ENCODE peak calls at places on chromosomes 2 and 18, in five cellular contexts. One of them, this sample, is unnamed.

GRCh38 chr2:197308635-197309368 is 1.8 kb downstream of the ANKRD44 start:
- DNase-seq in cardiac muscle cell: no peak
- DNase-seq in osteocyte: no peak
- DNase-seq in glutamatergic neuron: no peak
- DNase-seq in astrocyte of the spinal cord: no peak
- DNase-seq in this sample: no peak

GRCh38 chr2:12262681-12263436 is 453.9 kb upstream of the TRIB2 start:
- DNase-seq in cardiac muscle cell: peak; percentile 69
- DNase-seq in osteocyte: no peak
- DNase-seq in glutamatergic neuron: no peak
- DNase-seq in astrocyte of the spinal cord: peak; percentile 52
- DNase-seq in this sample: no peak

GRCh38 chr18:686339-687111 is 25.9 kb downstream of the ENOSF1 start:
- DNase-seq in cardiac muscle cell: peak; percentile 41
- DNase-seq in osteocyte: no peak
- DNase-seq in glutamatergic neuron: peak; percentile 28
- DNase-seq in astrocyte of the spinal cord: no peak
- DNase-seq in this sample: no peak

GRCh38 chr2:229920011-229920781 is 1.6 kb downstream of the TRIP12 start:
- DNase-seq in cardiac muscle cell: no peak
- DNase-seq in osteocyte: peak; percentile 62
- DNase-seq in glutamatergic neuron: no peak
- DNase-seq in astrocyte of the spinal cord: peak; percentile 37
- DNase-seq in this sample: no peak

GRCh38 chr2:171046056-171046560 is 114.6 kb downstream of the TLK1 start:
- DNase-seq in cardiac muscle cell: no peak
- DNase-seq in osteocyte: no peak
- DNase-seq in glutamatergic neuron: no peak
- DNase-seq in astrocyte of the spinal cord: peak; percentile 7
- DNase-seq in this sample: no peak

GRCh38 chr2:202377308-202377736 is 1.2 kb downstream of the BMPR2 start:
- DNase-seq in cardiac muscle cell: peak; percentile 41
- DNase-seq in osteocyte: peak; percentile 85
- DNase-seq in glutamatergic neuron: peak; percentile 61
- DNase-seq in astrocyte of the spinal cord: no peak
- DNase-seq in this sample: no peak

GRCh38 chr18:26014462-26014861 is 76.0 kb downstream of the SS18 start:
- DNase-seq in cardiac muscle cell: no peak
- DNase-seq in osteocyte: no peak
- DNase-seq in glutamatergic neuron: no peak
- DNase-seq in astrocyte of the spinal cord: no peak
- DNase-seq in this sample: no peak

GRCh38 chr2:127877626-127878025 is 8.1 kb downstream of the AMMECR1L start:
- DNase-seq in cardiac muscle cell: no peak
- DNase-seq in osteocyte: no peak
- DNase-seq in glutamatergic neuron: no peak
- DNase-seq in astrocyte of the spinal cord: no peak
- DNase-seq in this sample: no peak

GRCh38 chr2:151549191-151549590 is 139.5 kb downstream of the RIF1 start:
- DNase-seq in cardiac muscle cell: no peak
- DNase-seq in osteocyte: no peak
- DNase-seq in glutamatergic neuron: no peak
- DNase-seq in astrocyte of the spinal cord: no peak
- DNase-seq in this sample: no peak

GRCh38 chr2:72515696-72516095 is 310.1 kb downstream of the EXOC6B start:
- DNase-seq in cardiac muscle cell: peak; percentile 12
- DNase-seq in osteocyte: no peak
- DNase-seq in glutamatergic neuron: no peak
- DNase-seq in astrocyte of the spinal cord: peak; percentile 14
- DNase-seq in this sample: no peak

GRCh38 chr2:197934926-197935274 is 130.5 kb downstream of the PLCL1 start:
- DNase-seq in cardiac muscle cell: no peak
- DNase-seq in osteocyte: no peak
- DNase-seq in glutamatergic neuron: no peak
- DNase-seq in astrocyte of the spinal cord: no peak
- DNase-seq in this sample: no peak

GRCh38 chr18:59800897-59801296 is 98.9 kb upstream of the PMAIP1 start:
- DNase-seq in cardiac muscle cell: no peak
- DNase-seq in osteocyte: no peak
- DNase-seq in glutamatergic neuron: no peak
- DNase-seq in astrocyte of the spinal cord: no peak
- DNase-seq in this sample: no peak

GRCh38 chr2:29075894-29076700 is 1.8 kb upstream of the PCARE start:
- DNase-seq in cardiac muscle cell: peak; percentile 14
- DNase-seq in osteocyte: peak; percentile 68
- DNase-seq in glutamatergic neuron: no peak
- DNase-seq in astrocyte of the spinal cord: no peak
- DNase-seq in this sample: no peak

GRCh38 chr18:27649621-27650020 is 464.5 kb upstream of the CHST9 start:
- DNase-seq in cardiac muscle cell: no peak
- DNase-seq in osteocyte: no peak
- DNase-seq in glutamatergic neuron: no peak
- DNase-seq in astrocyte of the spinal cord: no peak
- DNase-seq in this sample: no peak

GRCh38 chr2:38376346-38376682 is 759 bp downstream of the ATL2 start:
- DNase-seq in cardiac muscle cell: peak; percentile 70
- DNase-seq in osteocyte: peak; percentile 88
- DNase-seq in glutamatergic neuron: no peak
- DNase-seq in astrocyte of the spinal cord: peak; percentile 64
- DNase-seq in this sample: no peak

GRCh38 chr2:164388511-164388910 is 232.8 kb downstream of the GRB14 start:
- DNase-seq in cardiac muscle cell: peak; percentile 25
- DNase-seq in osteocyte: no peak
- DNase-seq in glutamatergic neuron: no peak
- DNase-seq in astrocyte of the spinal cord: peak; percentile 85
- DNase-seq in this sample: no peak

GRCh38 chr2:119208791-119209203 is 14.8 kb upstream of the STEAP3 start:
- DNase-seq in cardiac muscle cell: no peak
- DNase-seq in osteocyte: no peak
- DNase-seq in glutamatergic neuron: no peak
- DNase-seq in astrocyte of the spinal cord: peak; percentile 25
- DNase-seq in this sample: no peak

GRCh38 chr2:15630121-15630957 is 38.7 kb downstream of the DDX1 start:
- DNase-seq in cardiac muscle cell: no peak
- DNase-seq in osteocyte: no peak
- DNase-seq in glutamatergic neuron: no peak
- DNase-seq in astrocyte of the spinal cord: no peak
- DNase-seq in this sample: no peak

GRCh38 chr18:5894613-5895299 is 566 bp downstream of the TMEM200C start:
- DNase-seq in cardiac muscle cell: no peak
- DNase-seq in osteocyte: no peak
- DNase-seq in glutamatergic neuron: peak; percentile 60
- DNase-seq in astrocyte of the spinal cord: no peak
- DNase-seq in this sample: no peak

GRCh38 chr2:170468557-170468956 is 246.6 kb upstream of the SP5 start:
- DNase-seq in cardiac muscle cell: no peak
- DNase-seq in osteocyte: no peak
- DNase-seq in glutamatergic neuron: no peak
- DNase-seq in astrocyte of the spinal cord: no peak
- DNase-seq in this sample: no peak

GRCh38 chr2:96097951-96098823 is 18.2 kb downstream of the ADRA2B start:
- DNase-seq in cardiac muscle cell: no peak
- DNase-seq in osteocyte: peak; percentile 70
- DNase-seq in glutamatergic neuron: no peak
- DNase-seq in astrocyte of the spinal cord: no peak
- DNase-seq in this sample: peak; percentile 24

GRCh38 chr2:10390369-10390801 is 57.7 kb downstream of the ODC1 start:
- DNase-seq in cardiac muscle cell: no peak
- DNase-seq in osteocyte: no peak
- DNase-seq in glutamatergic neuron: no peak
- DNase-seq in astrocyte of the spinal cord: no peak
- DNase-seq in this sample: peak; percentile 79

GRCh38 chr2:160670618-160671017 is 177.0 kb upstream of the RBMS1 start:
- DNase-seq in cardiac muscle cell: no peak
- DNase-seq in osteocyte: no peak
- DNase-seq in glutamatergic neuron: no peak
- DNase-seq in astrocyte of the spinal cord: no peak
- DNase-seq in this sample: no peak

GRCh38 chr2:113245276-113245711 is 33.4 kb downstream of the PAX8 start:
- DNase-seq in cardiac muscle cell: no peak
- DNase-seq in osteocyte: no peak
- DNase-seq in glutamatergic neuron: no peak
- DNase-seq in astrocyte of the spinal cord: no peak
- DNase-seq in this sample: no peak

GRCh38 chr2:12884713-12885282 is 168.1 kb downstream of the TRIB2 start:
- DNase-seq in cardiac muscle cell: peak; percentile 75
- DNase-seq in osteocyte: no peak
- DNase-seq in glutamatergic neuron: no peak
- DNase-seq in astrocyte of the spinal cord: peak; percentile 67
- DNase-seq in this sample: no peak

GRCh38 chr2:229855116-229855515 is 66.7 kb downstream of the TRIP12 start:
- DNase-seq in cardiac muscle cell: no peak
- DNase-seq in osteocyte: no peak
- DNase-seq in glutamatergic neuron: no peak
- DNase-seq in astrocyte of the spinal cord: no peak
- DNase-seq in this sample: no peak

GRCh38 chr2:23625726-23626125 is 240.7 kb downstream of the KLHL29 start:
- DNase-seq in cardiac muscle cell: no peak
- DNase-seq in osteocyte: no peak
- DNase-seq in glutamatergic neuron: no peak
- DNase-seq in astrocyte of the spinal cord: no peak
- DNase-seq in this sample: no peak

GRCh38 chr2:181364492-181365175 is 92.6 kb upstream of the ITGA4 start:
- DNase-seq in cardiac muscle cell: peak; percentile 93
- DNase-seq in osteocyte: no peak
- DNase-seq in glutamatergic neuron: no peak
- DNase-seq in astrocyte of the spinal cord: no peak
- DNase-seq in this sample: no peak

GRCh38 chr2:73993799-73994543 is 9.3 kb downstream of the TET3 start:
- DNase-seq in cardiac muscle cell: no peak
- DNase-seq in osteocyte: no peak
- DNase-seq in glutamatergic neuron: no peak
- DNase-seq in astrocyte of the spinal cord: no peak
- DNase-seq in this sample: no peak

GRCh38 chr2:120934891-120935338 is 199.2 kb downstream of the GLI2 start:
- DNase-seq in cardiac muscle cell: peak; percentile 63
- DNase-seq in osteocyte: no peak
- DNase-seq in glutamatergic neuron: no peak
- DNase-seq in astrocyte of the spinal cord: peak; percentile 88
- DNase-seq in this sample: no peak

GRCh38 chr18:74368901-74369705 is 53.5 kb downstream of the C18orf63 start:
- DNase-seq in cardiac muscle cell: no peak
- DNase-seq in osteocyte: no peak
- DNase-seq in glutamatergic neuron: no peak
- DNase-seq in astrocyte of the spinal cord: no peak
- DNase-seq in this sample: no peak

GRCh38 chr2:102657770-102658169 is 38.4 kb downstream of the SLC9A2 start:
- DNase-seq in cardiac muscle cell: no peak
- DNase-seq in osteocyte: no peak
- DNase-seq in glutamatergic neuron: no peak
- DNase-seq in astrocyte of the spinal cord: no peak
- DNase-seq in this sample: no peak

GRCh38 chr18:63346031-63346430 is 21.0 kb downstream of the KDSR start:
- DNase-seq in cardiac muscle cell: no peak
- DNase-seq in osteocyte: no peak
- DNase-seq in glutamatergic neuron: no peak
- DNase-seq in astrocyte of the spinal cord: no peak
- DNase-seq in this sample: no peak

DNA sequence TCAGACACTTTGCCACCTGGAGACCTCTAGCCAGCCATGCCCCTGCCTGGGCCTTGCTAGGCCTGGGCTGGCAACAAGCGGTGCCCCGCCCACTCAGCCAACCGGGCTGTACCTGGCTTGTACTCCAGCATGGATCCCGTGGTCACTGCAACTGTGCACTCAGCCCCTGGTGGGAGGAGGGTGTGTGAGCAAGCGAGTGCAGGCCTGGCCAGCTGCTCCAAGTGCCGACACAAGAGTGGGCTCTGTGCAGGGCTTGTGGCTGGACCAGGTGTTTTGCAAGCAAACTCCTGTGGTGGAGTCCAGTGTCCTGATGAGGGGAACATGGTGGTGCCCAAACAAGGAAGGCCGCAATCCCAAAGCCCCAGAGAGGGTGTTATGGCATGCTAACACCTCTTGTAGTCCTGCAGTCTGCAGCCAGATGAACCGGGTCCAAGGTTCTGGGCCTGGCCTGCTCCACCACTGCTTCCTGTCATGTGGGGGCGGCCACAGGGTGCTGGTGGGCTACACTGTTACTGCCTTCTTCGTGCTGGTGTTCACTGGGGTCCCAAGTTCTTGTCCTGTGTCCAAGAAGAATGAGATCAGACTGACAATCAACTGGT is 60.1 kb upstream of the CD28 start:
- DNase-seq in cardiac muscle cell: no peak
- DNase-seq in osteocyte: no peak
- DNase-seq in glutamatergic neuron: no peak
- DNase-seq in astrocyte of the spinal cord: no peak
- DNase-seq in this sample: no peak
- TF ChIP-seq CTCF in cardiac muscle cell: no peak
- TF ChIP-seq CTCF in osteocyte: no peak
- TF ChIP-seq CTCF in glutamatergic neuron: no peak
- TF ChIP-seq CTCF in astrocyte of the spinal cord: no peak
- TF ChIP-seq CTCF in this sample: no peak

DNA sequence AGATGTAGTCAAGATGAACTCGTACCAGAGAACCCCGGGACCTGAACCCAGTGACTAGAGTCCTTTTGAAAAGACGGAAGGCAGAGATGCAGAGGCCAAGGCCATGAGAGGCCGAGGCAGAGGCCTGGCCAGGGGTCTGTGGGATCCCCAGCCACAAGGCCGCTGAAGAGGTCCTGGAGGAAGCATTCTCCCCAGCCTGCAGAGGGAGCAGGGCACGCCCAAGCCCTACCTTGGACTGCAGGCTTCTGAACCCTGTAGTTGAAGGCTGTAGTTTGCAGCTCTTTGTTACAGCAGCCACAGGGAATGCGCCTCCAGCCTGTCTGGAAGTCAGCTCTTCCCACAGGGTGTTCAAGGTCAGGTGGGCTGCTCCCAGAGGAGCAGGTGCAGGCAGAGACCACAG is 22.1 kb upstream of the PXDN start:
- DNase-seq in cardiac muscle cell: no peak
- DNase-seq in osteocyte: no peak
- DNase-seq in glutamatergic neuron: no peak
- DNase-seq in astrocyte of the spinal cord: no peak
- DNase-seq in this sample: no peak
- TF ChIP-seq CTCF in cardiac muscle cell: no peak
- TF ChIP-seq CTCF in osteocyte: no peak
- TF ChIP-seq CTCF in glutamatergic neuron: no peak
- TF ChIP-seq CTCF in astrocyte of the spinal cord: no peak
- TF ChIP-seq CTCF in this sample: no peak

GRCh38 chr2:238152811-238153688 is 5.7 kb upstream of the ERFE start:
- DNase-seq in cardiac muscle cell: no peak
- DNase-seq in osteocyte: no peak
- DNase-seq in glutamatergic neuron: no peak
- DNase-seq in astrocyte of the spinal cord: no peak
- DNase-seq in this sample: no peak
- TF ChIP-seq CTCF in cardiac muscle cell: peak; percentile 19
- TF ChIP-seq CTCF in osteocyte: peak; percentile 14
- TF ChIP-seq CTCF in glutamatergic neuron: peak; percentile 28
- TF ChIP-seq CTCF in astrocyte of the spinal cord: peak; percentile 35
- TF ChIP-seq CTCF in this sample: peak; percentile 23

GRCh38 chr18:58175122-58175687 is 131.2 kb downstream of the NEDD4L start:
- DNase-seq in cardiac muscle cell: no peak
- DNase-seq in osteocyte: no peak
- DNase-seq in glutamatergic neuron: peak; percentile 46
- DNase-seq in astrocyte of the spinal cord: no peak
- DNase-seq in this sample: no peak
- TF ChIP-seq CTCF in cardiac muscle cell: no peak
- TF ChIP-seq CTCF in osteocyte: no peak
- TF ChIP-seq CTCF in glutamatergic neuron: peak; percentile 24
- TF ChIP-seq CTCF in astrocyte of the spinal cord: peak; percentile 10
- TF ChIP-seq CTCF in this sample: no peak

This sample was measured in CD14-positive monocyte.